ENCODE peak calls at places on chromosome 18, in six cellular contexts. F, N, C, H, X and W are unnamed samples.

GRCh38 chr18:34738173-34738894 is 28.2 kb downstream of the DTNA start:
- DNase-seq in F (no peak), N (no peak), C (no peak), H (no peak), X (no peak), W (no peak)

GRCh38 chr18:49955263-49955662 is 141.9 kb upstream of the ACAA2 start:
- DNase-seq in F (no peak), N (no peak), C (no peak), H (no peak), X (no peak), W (no peak)

GRCh38 chr18:30566877-30567276 is 475.7 kb downstream of the DSC3 start:
- DNase-seq in F (no peak), N (no peak), C (no peak), H (no peak), X (no peak), W (no peak)

GRCh38 chr18:23059541-23060465 is 75.5 kb upstream of the CABLES1 start:
- DNase-seq in F (no peak), N (no peak), C (no peak), H (no peak), X (no peak), W (no peak)

GRCh38 chr18:9516437-9517064 is 41.2 kb downstream of the RALBP1 start:
- DNase-seq in F (peak), N (no peak), C (peak), H (no peak), X (no peak), W (peak)

GRCh38 chr18:12281861-12282260 is 26.2 kb upstream of the TUBB6 start:
- DNase-seq in F (no peak), N (no peak), C (no peak), H (no peak), X (no peak), W (no peak)

GRCh38 chr18:73136134-73136533 is 268.3 kb upstream of the NETO1 start:
- DNase-seq in F (no peak), N (no peak), C (no peak), H (no peak), X (no peak), W (no peak)

GRCh38 chr18:29874519-29875098 is 1167.9 kb downstream of the DSC3 start:
- DNase-seq in F (peak), N (no peak), C (no peak), H (no peak), X (no peak), W (peak)

GRCh38 chr18:58639237-58639636 is 10.3 kb upstream of the ALPK2 start:
- DNase-seq in F (no peak), N (no peak), C (no peak), H (no peak), X (no peak), W (no peak)

GRCh38 chr18:23237524-23238151 is 102.4 kb downstream of the CABLES1 start:
- DNase-seq in F (no peak), N (peak), C (peak), H (peak), X (no peak), W (no peak)

GRCh38 chr18:13221821-13222220 is 3.3 kb downstream of the LDLRAD4 start:
- DNase-seq in F (no peak), N (peak), C (no peak), H (no peak), X (no peak), W (peak)

GRCh38 chr18:63237911-63238710 is 81.5 kb downstream of the BCL2 start:
- DNase-seq in F (peak), N (no peak), C (no peak), H (no peak), X (no peak), W (no peak)

GRCh38 chr18:24187049-24187448 is 48.2 kb downstream of the CABYR start:
- DNase-seq in F (no peak), N (no peak), C (no peak), H (no peak), X (no peak), W (no peak)

GRCh38 chr18:22883189-22883588 is 49.9 kb upstream of the RBBP8 start:
- DNase-seq in F (no peak), N (no peak), C (no peak), H (no peak), X (no peak), W (no peak)

GRCh38 chr18:74497778-74498177 is 1.6 kb downstream of the CNDP2 start:
- DNase-seq in F (no peak), N (no peak), C (no peak), H (no peak), X (no peak), W (no peak)

GRCh38 chr18:58894937-58895336 is 30.3 kb downstream of the ZNF532 start:
- DNase-seq in F (no peak), N (no peak), C (no peak), H (peak), X (no peak), W (no peak)

GRCh38 chr18:70459251-70459650 is 170.4 kb downstream of the SOCS6 start:
- DNase-seq in F (no peak), N (no peak), C (no peak), H (no peak), X (no peak), W (no peak)

GRCh38 chr18:55858661-55859111 is 270.7 kb upstream of the TCF4 start:
- DNase-seq in F (no peak), N (no peak), C (no peak), H (no peak), X (no peak), W (no peak)

GRCh38 chr18:35397976-35398375 is 20.8 kb upstream of the ZNF396 start:
- DNase-seq in F (no peak), N (no peak), C (no peak), H (no peak), X (no peak), W (no peak)

GRCh38 chr18:55588876-55589595 is 1.0 kb upstream of the TCF4 start:
- DNase-seq in F (no peak), N (no peak), C (no peak), H (no peak), X (no peak), W (peak)

GRCh38 chr18:40168026-40168425 is 1787.0 kb upstream of the PIK3C3 start:
- DNase-seq in F (no peak), N (no peak), C (no peak), H (no peak), X (no peak), W (no peak)

GRCh38 chr18:59699750-59700534 is 2.7 kb upstream of the CCBE1 start:
- DNase-seq in F (no peak), N (no peak), C (no peak), H (no peak), X (no peak), W (no peak)

GRCh38 chr18:9321017-9321452 is 13.5 kb upstream of the TWSG1 start:
- DNase-seq in F (no peak), N (no peak), C (no peak), H (no peak), X (no peak), W (no peak)

GRCh38 chr18:78742346-78742745 is 237.3 kb upstream of the SALL3 start:
- DNase-seq in F (no peak), N (no peak), C (no peak), H (no peak), X (no peak), W (no peak)

GRCh38 chr18:7950380-7951143 is 383.4 kb downstream of the PTPRM start:
- DNase-seq in F (no peak), N (no peak), C (peak), H (no peak), X (no peak), W (no peak)

GRCh38 chr18:57837917-57838548 is 34.9 kb upstream of the ATP8B1 start:
- DNase-seq in F (no peak), N (no peak), C (peak), H (no peak), X (no peak), W (no peak)

GRCh38 chr18:32919799-32920198 is 147.0 kb upstream of the KLHL14 start:
- DNase-seq in F (peak), N (no peak), C (no peak), H (no peak), X (no peak), W (peak)

GRCh38 chr18:40957533-40958070 is 997.4 kb upstream of the PIK3C3 start:
- DNase-seq in F (no peak), N (no peak), C (no peak), H (no peak), X (no peak), W (no peak)

GRCh38 chr18:58300867-58301266 is 256.8 kb downstream of the NEDD4L start:
- DNase-seq in F (no peak), N (no peak), C (no peak), H (no peak), X (no peak), W (no peak)

GRCh38 chr18:37170984-37171383 is 342.1 kb downstream of the KIAA1328 start:
- DNase-seq in F (no peak), N (no peak), C (no peak), H (no peak), X (no peak), W (no peak)

GRCh38 chr18:30415903-30416302 is 626.6 kb downstream of the DSC3 start:
- DNase-seq in F (no peak), N (no peak), C (no peak), H (no peak), X (no peak), W (no peak)